ENCODE peak calls at places on chromosome 20, in four cellular contexts. A, C, H and D are unnamed samples.

GRCh38 chr20:3889489-3890409 is 562 bp downstream of the PANK2 start:
- DNase-seq in A (peak; percentile 64), C (peak; percentile 34), H (peak; percentile 59), D (peak; percentile 35)

GRCh38 chr20:20806121-20806820 is 93.8 kb upstream of the RALGAPA2 start:
- DNase-seq in A (no peak), C (no peak), H (peak; percentile 65), D (no peak)

GRCh38 chr20:9942736-9943135 is 92.1 kb upstream of the ANKEF1 start:
- DNase-seq in A (no peak), C (no peak), H (no peak), D (no peak)

GRCh38 chr20:59120491-59120890 is 43.1 kb upstream of the ZNF831 start:
- DNase-seq in A (no peak), C (peak; percentile 16), H (no peak), D (no peak)

GRCh38 chr20:32510601-32511357 is 74.4 kb downstream of the NOL4L start:
- DNase-seq in A (no peak), C (no peak), H (no peak), D (no peak)

GRCh38 chr20:52242237-52243230 is 51.0 kb upstream of the ZFP64 start:
- DNase-seq in A (peak; percentile 30), C (no peak), H (no peak), D (no peak)

GRCh38 chr20:59185809-59186208 is 22.2 kb downstream of the ZNF831 start:
- DNase-seq in A (no peak), C (no peak), H (no peak), D (no peak)

GRCh38 chr20:32672315-32672981 is 1.3 kb downstream of the C20orf203 start:
- DNase-seq in A (no peak), C (no peak), H (no peak), D (no peak)

GRCh38 chr20:60138263-60139127 is 180.3 kb downstream of the CDH26 start:
- DNase-seq in A (peak; percentile 33), C (peak; percentile 13), H (no peak), D (no peak)

GRCh38 chr20:33604084-33604990 is 57.8 kb upstream of the C20orf144 start:
- DNase-seq in A (no peak), C (no peak), H (no peak), D (no peak)

GRCh38 chr20:40651121-40651520 is 37.9 kb downstream of the MAFB start:
- DNase-seq in A (no peak), C (no peak), H (no peak), D (no peak)

GRCh38 chr20:46174469-46175126 is 56.5 kb downstream of the CD40 start:
- DNase-seq in A (peak; percentile 95), C (peak; percentile 57), H (no peak), D (peak; percentile 69)

GRCh38 chr20:59322101-59322500 is 21.7 kb downstream of the EDN3 start:
- DNase-seq in A (no peak), C (no peak), H (no peak), D (no peak)

GRCh38 chr20:38825901-38826625 is 20.6 kb downstream of the PPP1R16B start:
- DNase-seq in A (no peak), C (no peak), H (peak; percentile 73), D (no peak)

GRCh38 chr20:25576783-25577530 is 8.4 kb downstream of the NINL start:
- DNase-seq in A (no peak), C (no peak), H (no peak), D (no peak)

GRCh38 chr20:6074145-6074561 is 20.3 kb upstream of the LRRN4 start:
- DNase-seq in A (peak; percentile 39), C (no peak), H (peak; percentile 42), D (no peak)
- TF ChIP-seq CTCF in A (peak; percentile 42), C (no peak), H (peak; percentile 61), D (no peak)

DNA sequence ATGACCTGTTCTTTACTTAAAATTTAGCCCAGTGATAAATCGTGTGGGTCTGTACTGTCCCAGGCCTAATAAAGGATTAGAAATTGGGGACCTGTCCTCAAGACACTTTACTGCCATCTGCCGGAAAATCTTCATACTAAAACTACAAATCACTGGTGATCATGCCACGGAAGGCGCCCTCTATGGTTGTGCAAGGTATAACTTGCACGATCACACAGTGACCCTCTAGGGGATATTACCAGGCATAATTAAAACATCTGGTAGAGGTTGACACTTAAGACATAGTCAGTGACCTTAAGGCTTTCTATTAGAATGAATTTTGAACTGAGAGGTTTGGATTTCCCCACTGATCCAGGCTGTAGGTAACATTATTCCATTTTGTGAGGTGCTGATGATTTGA is 172.6 kb downstream of the BMP2 start:
- DNase-seq in A (no peak), C (no peak), H (peak; percentile 19), D (no peak)
- TF ChIP-seq CTCF in A (peak; percentile 45), C (no peak), H (peak; percentile 56), D (no peak)

GRCh38 chr20:64049060-64049886 is at the start of gene SOX18:
- DNase-seq in A (peak; percentile 74), C (no peak), H (no peak), D (no peak)
- TF ChIP-seq CTCF in A (no peak), C (no peak), H (no peak), D (no peak)

DNA sequence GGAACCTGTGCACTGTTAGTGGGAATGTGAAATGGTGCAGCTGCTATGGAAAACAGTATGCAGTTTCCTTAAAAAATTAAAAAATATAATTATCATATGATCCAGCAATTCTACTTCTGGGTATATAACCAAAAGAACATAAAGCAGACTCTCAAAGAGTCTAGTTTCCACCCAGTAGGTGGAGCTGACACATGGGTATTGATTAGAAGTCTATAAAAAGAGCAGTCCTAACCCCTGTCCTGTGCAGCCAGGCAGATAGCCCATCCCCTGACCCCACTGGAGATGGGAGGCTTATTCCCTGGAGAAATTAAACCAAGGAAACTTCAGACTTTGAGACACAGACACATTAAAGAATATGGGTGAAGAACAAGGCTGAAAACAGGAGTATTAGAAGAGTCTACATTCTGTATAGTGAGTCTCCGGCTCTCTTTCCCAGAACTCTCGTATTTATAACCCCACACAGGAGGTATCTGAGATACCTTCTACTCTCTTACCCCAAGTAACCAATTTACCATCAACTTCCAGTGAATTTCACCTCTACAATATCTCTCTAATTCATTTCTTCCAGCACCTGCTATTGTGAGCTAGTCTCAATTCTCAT is 92.3 kb downstream of the SEL1L2 start:
- DNase-seq in A (peak; percentile 35), C (no peak), H (peak; percentile 12), D (no peak)
- TF ChIP-seq CTCF in A (peak; percentile 34), C (no peak), H (peak; percentile 25), D (no peak)

GRCh38 chr20:17061721-17062120 is 165.1 kb upstream of the PCSK2 start:
- DNase-seq in A (no peak), C (no peak), H (no peak), D (no peak)

GRCh38 chr20:17062712-17063111 is 164.1 kb upstream of the PCSK2 start:
- DNase-seq in A (no peak), C (no peak), H (no peak), D (no peak)

GRCh38 chr20:17059465-17059864 is 167.4 kb upstream of the PCSK2 start:
- DNase-seq in A (no peak), C (no peak), H (no peak), D (no peak)
- TF ChIP-seq CTCF in A (no peak), C (no peak), H (no peak), D (no peak)

GRCh38 chr20:37344506-37345338 is 1.2 kb upstream of the SRC start:
- DNase-seq in A (no peak), C (no peak), H (peak; percentile 80), D (no peak)

GRCh38 chr20:37342231-37343177 is 3.4 kb upstream of the SRC start:
- DNase-seq in A (no peak), C (no peak), H (peak; percentile 34), D (no peak)

GRCh38 chr20:37343994-37344355 is 2.0 kb upstream of the SRC start:
- DNase-seq in A (no peak), C (no peak), H (no peak), D (no peak)

GRCh38 chr20:37341632-37342031 is 4.3 kb upstream of the SRC start:
- DNase-seq in A (no peak), C (no peak), H (no peak), D (no peak)

GRCh38 chr20:37343212-37343993 is 2.5 kb upstream of the SRC start:
- DNase-seq in A (no peak), C (no peak), H (no peak), D (no peak)
- TF ChIP-seq CTCF in A (no peak), C (no peak), H (no peak), D (no peak)

DNA sequence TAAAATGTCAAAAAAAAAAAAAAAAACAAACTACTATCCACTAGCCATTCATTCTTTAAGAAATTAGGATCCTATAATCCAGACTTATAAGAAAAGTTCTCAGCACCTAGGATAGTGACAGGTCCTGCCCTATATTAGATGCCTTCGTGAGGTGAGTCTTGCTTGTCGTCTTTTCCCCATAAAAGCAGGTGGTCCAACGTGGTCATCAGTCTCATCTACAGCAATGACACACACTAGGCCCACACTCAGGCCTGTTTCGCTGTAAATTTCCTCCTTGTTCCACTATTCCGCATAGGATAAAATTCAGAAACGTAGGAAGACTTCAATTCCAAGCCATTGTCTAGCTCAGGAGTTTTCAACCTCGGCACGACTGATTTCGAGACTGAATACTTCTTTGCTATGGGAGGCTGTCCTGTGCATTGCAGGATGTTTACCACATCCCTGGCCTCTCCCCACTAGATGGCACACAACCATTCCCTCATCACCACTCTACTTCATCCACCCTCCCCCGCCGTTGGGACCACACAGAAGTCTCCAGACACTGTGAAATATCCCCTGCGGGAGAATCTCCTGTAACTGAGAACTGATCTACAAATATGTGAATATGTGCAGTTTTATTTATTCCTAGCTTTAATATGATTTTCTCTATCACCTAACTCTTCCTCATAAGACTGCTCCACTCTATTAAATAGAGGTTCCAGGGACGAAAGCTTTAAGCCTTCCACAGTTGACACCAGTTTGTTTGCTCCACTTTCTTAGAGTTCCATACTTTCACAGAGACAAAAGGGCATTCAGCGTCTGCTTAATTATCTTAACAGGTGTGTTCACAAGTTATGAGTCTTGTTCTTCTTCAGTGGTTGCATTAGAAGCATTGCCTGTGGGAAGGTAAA is 346.3 kb downstream of the BMP2 start:
- DNase-seq in A (no peak), C (no peak), H (peak; percentile 61), D (no peak)
- TF ChIP-seq CTCF in A (no peak), C (no peak), H (peak; percentile 79), D (no peak)